ENCODE peak calls at places on chromosomes 1 and 21, in nine cellular contexts. One of them, this sample, is unnamed.
A peak's percentile ranks its signal among the peaks of the same experiment; 100 is the strongest.

GRCh38 chr1:112431038-112431437 is 35.0 kb downstream of the CTTNBP2NL start:
- DNase-seq in aorta: no peak
- DNase-seq in cardiac fibroblast: no peak
- DNase-seq in fibroblast of the aortic adventitia: no peak
- DNase-seq in NCI-H1436: no peak
- DNase-seq in heart left ventricle: no peak
- DNase-seq in nephron progenitor cell: no peak
- DNase-seq in NCI-H1694 treated with DMSO at 0.1 percent for 48 hours: no peak
- DNase-seq in stimulated activated CD4-positive, alpha-beta T cell treated with anti-CD3 and anti-CD28 coated beads, Interleukin-4, amount 100 ng/mL, for 24 hours: no peak
- DNase-seq in this sample: no peak

GRCh38 chr1:236292425-236292824 is 10.7 kb upstream of the ERO1B start:
- DNase-seq in heart left ventricle: no peak
- DNase-seq in cardiac fibroblast: no peak
- DNase-seq in fibroblast of the aortic adventitia: no peak
- DNase-seq in NCI-H1436: no peak
- DNase-seq in nephron progenitor cell: no peak
- DNase-seq in NCI-H1694 treated with DMSO at 0.1 percent for 48 hours: no peak
- DNase-seq in aorta: no peak
- DNase-seq in stimulated activated CD4-positive, alpha-beta T cell treated with anti-CD3 and anti-CD28 coated beads, Interleukin-4, amount 100 ng/mL, for 24 hours: no peak
- DNase-seq in this sample: no peak

GRCh38 chr1:156897078-156897825 is 3.7 kb downstream of the PEAR1 start:
- DNase-seq in aorta: no peak
- DNase-seq in heart left ventricle: no peak
- DNase-seq in NCI-H1694 treated with DMSO at 0.1 percent for 48 hours: no peak
- DNase-seq in nephron progenitor cell: no peak
- DNase-seq in cardiac fibroblast: peak; percentile 57
- DNase-seq in stimulated activated CD4-positive, alpha-beta T cell treated with anti-CD3 and anti-CD28 coated beads, Interleukin-4, amount 100 ng/mL, for 24 hours: no peak
- DNase-seq in NCI-H1436: no peak
- DNase-seq in fibroblast of the aortic adventitia: peak; percentile 71
- DNase-seq in this sample: no peak

GRCh38 chr1:83815348-83815747 is 183.6 kb downstream of the TTLL7 start:
- DNase-seq in fibroblast of the aortic adventitia: peak; percentile 57
- DNase-seq in aorta: no peak
- DNase-seq in NCI-H1436: no peak
- DNase-seq in heart left ventricle: no peak
- DNase-seq in cardiac fibroblast: peak; percentile 72
- DNase-seq in NCI-H1694 treated with DMSO at 0.1 percent for 48 hours: no peak
- DNase-seq in nephron progenitor cell: no peak
- DNase-seq in stimulated activated CD4-positive, alpha-beta T cell treated with anti-CD3 and anti-CD28 coated beads, Interleukin-4, amount 100 ng/mL, for 24 hours: no peak
- DNase-seq in this sample: no peak

GRCh38 chr1:93676424-93676823 is 5.2 kb downstream of the BCAR3 start:
- DNase-seq in stimulated activated CD4-positive, alpha-beta T cell treated with anti-CD3 and anti-CD28 coated beads, Interleukin-4, amount 100 ng/mL, for 24 hours: no peak
- DNase-seq in fibroblast of the aortic adventitia: peak; percentile 80
- DNase-seq in cardiac fibroblast: peak; percentile 84
- DNase-seq in NCI-H1694 treated with DMSO at 0.1 percent for 48 hours: no peak
- DNase-seq in aorta: no peak
- DNase-seq in nephron progenitor cell: no peak
- DNase-seq in NCI-H1436: no peak
- DNase-seq in heart left ventricle: peak; percentile 61
- DNase-seq in this sample: no peak

GRCh38 chr1:52927219-52928082 is at the start of gene SCP2:
- DNase-seq in cardiac fibroblast: peak; percentile 77
- DNase-seq in NCI-H1436: peak; percentile 70
- DNase-seq in heart left ventricle: peak; percentile 87
- DNase-seq in fibroblast of the aortic adventitia: peak; percentile 70
- DNase-seq in stimulated activated CD4-positive, alpha-beta T cell treated with anti-CD3 and anti-CD28 coated beads, Interleukin-4, amount 100 ng/mL, for 24 hours: peak; percentile 77
- DNase-seq in aorta: peak; percentile 88
- DNase-seq in nephron progenitor cell: peak; percentile 82
- DNase-seq in NCI-H1694 treated with DMSO at 0.1 percent for 48 hours: peak; percentile 44
- DNase-seq in this sample: peak; percentile 88

GRCh38 chr1:216458807-216459206 is 35.6 kb upstream of the USH2A start:
- DNase-seq in fibroblast of the aortic adventitia: peak; percentile 22
- DNase-seq in heart left ventricle: no peak
- DNase-seq in NCI-H1694 treated with DMSO at 0.1 percent for 48 hours: no peak
- DNase-seq in stimulated activated CD4-positive, alpha-beta T cell treated with anti-CD3 and anti-CD28 coated beads, Interleukin-4, amount 100 ng/mL, for 24 hours: no peak
- DNase-seq in NCI-H1436: no peak
- DNase-seq in aorta: no peak
- DNase-seq in cardiac fibroblast: peak; percentile 7
- DNase-seq in nephron progenitor cell: no peak
- DNase-seq in this sample: no peak

GRCh38 chr1:47186267-47187185 is 3.3 kb downstream of the PDZK1IP1 start:
- DNase-seq in NCI-H1436: no peak
- DNase-seq in stimulated activated CD4-positive, alpha-beta T cell treated with anti-CD3 and anti-CD28 coated beads, Interleukin-4, amount 100 ng/mL, for 24 hours: no peak
- DNase-seq in aorta: no peak
- DNase-seq in NCI-H1694 treated with DMSO at 0.1 percent for 48 hours: no peak
- DNase-seq in cardiac fibroblast: no peak
- DNase-seq in heart left ventricle: no peak
- DNase-seq in nephron progenitor cell: no peak
- DNase-seq in fibroblast of the aortic adventitia: no peak
- DNase-seq in this sample: no peak

GRCh38 chr1:246527402-246528088 is 20.5 kb upstream of the SMYD3 start:
- DNase-seq in fibroblast of the aortic adventitia: no peak
- DNase-seq in NCI-H1436: no peak
- DNase-seq in stimulated activated CD4-positive, alpha-beta T cell treated with anti-CD3 and anti-CD28 coated beads, Interleukin-4, amount 100 ng/mL, for 24 hours: no peak
- DNase-seq in nephron progenitor cell: no peak
- DNase-seq in NCI-H1694 treated with DMSO at 0.1 percent for 48 hours: no peak
- DNase-seq in heart left ventricle: no peak
- DNase-seq in aorta: no peak
- DNase-seq in cardiac fibroblast: peak; percentile 6
- DNase-seq in this sample: no peak

GRCh38 chr1:5661196-5662130 is 330.8 kb downstream of the NPHP4 start:
- DNase-seq in aorta: no peak
- DNase-seq in NCI-H1436: no peak
- DNase-seq in nephron progenitor cell: no peak
- DNase-seq in heart left ventricle: no peak
- DNase-seq in stimulated activated CD4-positive, alpha-beta T cell treated with anti-CD3 and anti-CD28 coated beads, Interleukin-4, amount 100 ng/mL, for 24 hours: no peak
- DNase-seq in cardiac fibroblast: no peak
- DNase-seq in NCI-H1694 treated with DMSO at 0.1 percent for 48 hours: no peak
- DNase-seq in fibroblast of the aortic adventitia: no peak
- DNase-seq in this sample: no peak

GRCh38 chr1:68010543-68010942 is 39.9 kb downstream of the DIRAS3 start:
- DNase-seq in NCI-H1436: no peak
- DNase-seq in stimulated activated CD4-positive, alpha-beta T cell treated with anti-CD3 and anti-CD28 coated beads, Interleukin-4, amount 100 ng/mL, for 24 hours: no peak
- DNase-seq in aorta: no peak
- DNase-seq in NCI-H1694 treated with DMSO at 0.1 percent for 48 hours: no peak
- DNase-seq in fibroblast of the aortic adventitia: peak; percentile 4
- DNase-seq in nephron progenitor cell: no peak
- DNase-seq in cardiac fibroblast: peak; percentile 26
- DNase-seq in heart left ventricle: no peak
- DNase-seq in this sample: no peak

GRCh38 chr1:149936992-149937705 is 470 bp upstream of the MTMR11 start:
- DNase-seq in NCI-H1694 treated with DMSO at 0.1 percent for 48 hours: no peak
- DNase-seq in heart left ventricle: no peak
- DNase-seq in fibroblast of the aortic adventitia: peak; percentile 53
- DNase-seq in nephron progenitor cell: no peak
- DNase-seq in cardiac fibroblast: peak; percentile 41
- DNase-seq in NCI-H1436: peak; percentile 14
- DNase-seq in stimulated activated CD4-positive, alpha-beta T cell treated with anti-CD3 and anti-CD28 coated beads, Interleukin-4, amount 100 ng/mL, for 24 hours: no peak
- DNase-seq in aorta: no peak
- DNase-seq in this sample: no peak

GRCh38 chr1:197912739-197913494 is 4.3 kb upstream of the LHX9 start:
- DNase-seq in cardiac fibroblast: no peak
- DNase-seq in fibroblast of the aortic adventitia: no peak
- DNase-seq in heart left ventricle: no peak
- DNase-seq in nephron progenitor cell: no peak
- DNase-seq in stimulated activated CD4-positive, alpha-beta T cell treated with anti-CD3 and anti-CD28 coated beads, Interleukin-4, amount 100 ng/mL, for 24 hours: no peak
- DNase-seq in aorta: no peak
- DNase-seq in NCI-H1436: no peak
- DNase-seq in NCI-H1694 treated with DMSO at 0.1 percent for 48 hours: no peak
- DNase-seq in this sample: no peak

GRCh38 chr21:43975469-43976098 is 36.5 kb upstream of the TRAPPC10 start:
- DNase-seq in NCI-H1436: peak; percentile 46
- DNase-seq in cardiac fibroblast: peak; percentile 76
- DNase-seq in stimulated activated CD4-positive, alpha-beta T cell treated with anti-CD3 and anti-CD28 coated beads, Interleukin-4, amount 100 ng/mL, for 24 hours: peak; percentile 85
- DNase-seq in NCI-H1694 treated with DMSO at 0.1 percent for 48 hours: peak; percentile 71
- DNase-seq in fibroblast of the aortic adventitia: peak; percentile 67
- DNase-seq in nephron progenitor cell: peak; percentile 85
- DNase-seq in aorta: peak; percentile 78
- DNase-seq in heart left ventricle: peak; percentile 62
- DNase-seq in this sample: peak; percentile 86

GRCh38 chr1:186492531-186493291 is 31.8 kb upstream of the PDC start:
- DNase-seq in aorta: no peak
- DNase-seq in heart left ventricle: no peak
- DNase-seq in cardiac fibroblast: peak; percentile 26
- DNase-seq in stimulated activated CD4-positive, alpha-beta T cell treated with anti-CD3 and anti-CD28 coated beads, Interleukin-4, amount 100 ng/mL, for 24 hours: no peak
- DNase-seq in NCI-H1694 treated with DMSO at 0.1 percent for 48 hours: no peak
- DNase-seq in NCI-H1436: no peak
- DNase-seq in nephron progenitor cell: no peak
- DNase-seq in fibroblast of the aortic adventitia: peak; percentile 59
- DNase-seq in this sample: no peak

GRCh38 chr21:45981641-45982255 is at the start of gene COL6A1:
- DNase-seq in stimulated activated CD4-positive, alpha-beta T cell treated with anti-CD3 and anti-CD28 coated beads, Interleukin-4, amount 100 ng/mL, for 24 hours: no peak
- DNase-seq in aorta: peak; percentile 79
- DNase-seq in NCI-H1694 treated with DMSO at 0.1 percent for 48 hours: no peak
- DNase-seq in cardiac fibroblast: no peak
- DNase-seq in heart left ventricle: peak; percentile 82
- DNase-seq in nephron progenitor cell: peak; percentile 77
- DNase-seq in fibroblast of the aortic adventitia: peak; percentile 71
- DNase-seq in NCI-H1436: peak; percentile 54
- DNase-seq in this sample: peak; percentile 70

GRCh38 chr1:210123924-210124589 is 108.5 kb upstream of the SERTAD4 start:
- DNase-seq in NCI-H1694 treated with DMSO at 0.1 percent for 48 hours: no peak
- DNase-seq in cardiac fibroblast: peak; percentile 26
- DNase-seq in fibroblast of the aortic adventitia: peak; percentile 82
- DNase-seq in nephron progenitor cell: no peak
- DNase-seq in stimulated activated CD4-positive, alpha-beta T cell treated with anti-CD3 and anti-CD28 coated beads, Interleukin-4, amount 100 ng/mL, for 24 hours: no peak
- DNase-seq in NCI-H1436: no peak
- DNase-seq in aorta: no peak
- DNase-seq in heart left ventricle: no peak
- DNase-seq in this sample: no peak

GRCh38 chr1:44630116-44630515 is 44.2 kb downstream of the TMEM53 start:
- DNase-seq in NCI-H1694 treated with DMSO at 0.1 percent for 48 hours: no peak
- DNase-seq in nephron progenitor cell: no peak
- DNase-seq in fibroblast of the aortic adventitia: peak; percentile 39
- DNase-seq in stimulated activated CD4-positive, alpha-beta T cell treated with anti-CD3 and anti-CD28 coated beads, Interleukin-4, amount 100 ng/mL, for 24 hours: no peak
- DNase-seq in aorta: no peak
- DNase-seq in NCI-H1436: no peak
- DNase-seq in cardiac fibroblast: peak; percentile 9
- DNase-seq in heart left ventricle: no peak
- DNase-seq in this sample: no peak

GRCh38 chr21:43925609-43926008 is 60.6 kb downstream of the AGPAT3 start:
- DNase-seq in nephron progenitor cell: no peak
- DNase-seq in aorta: no peak
- DNase-seq in stimulated activated CD4-positive, alpha-beta T cell treated with anti-CD3 and anti-CD28 coated beads, Interleukin-4, amount 100 ng/mL, for 24 hours: no peak
- DNase-seq in heart left ventricle: no peak
- DNase-seq in cardiac fibroblast: no peak
- DNase-seq in NCI-H1436: no peak
- DNase-seq in NCI-H1694 treated with DMSO at 0.1 percent for 48 hours: no peak
- DNase-seq in fibroblast of the aortic adventitia: no peak
- DNase-seq in this sample: peak; percentile 15

GRCh38 chr1:20449736-20450311 is 36.2 kb downstream of the CAMK2N1 start:
- DNase-seq in aorta: no peak
- DNase-seq in NCI-H1436: no peak
- DNase-seq in stimulated activated CD4-positive, alpha-beta T cell treated with anti-CD3 and anti-CD28 coated beads, Interleukin-4, amount 100 ng/mL, for 24 hours: no peak
- DNase-seq in fibroblast of the aortic adventitia: peak; percentile 78
- DNase-seq in heart left ventricle: no peak
- DNase-seq in cardiac fibroblast: no peak
- DNase-seq in nephron progenitor cell: no peak
- DNase-seq in NCI-H1694 treated with DMSO at 0.1 percent for 48 hours: no peak
- DNase-seq in this sample: no peak

GRCh38 chr1:5994713-5995621 is 2.7 kb upstream of the NPHP4 start:
- DNase-seq in cardiac fibroblast: no peak
- DNase-seq in stimulated activated CD4-positive, alpha-beta T cell treated with anti-CD3 and anti-CD28 coated beads, Interleukin-4, amount 100 ng/mL, for 24 hours: peak; percentile 57
- DNase-seq in aorta: peak; percentile 56
- DNase-seq in NCI-H1436: no peak
- DNase-seq in fibroblast of the aortic adventitia: no peak
- DNase-seq in nephron progenitor cell: no peak
- DNase-seq in heart left ventricle: no peak
- DNase-seq in NCI-H1694 treated with DMSO at 0.1 percent for 48 hours: no peak
- DNase-seq in this sample: peak; percentile 45

GRCh38 chr1:40399984-40400704 is 26.6 kb downstream of the SMAP2 start:
- DNase-seq in aorta: no peak
- DNase-seq in NCI-H1694 treated with DMSO at 0.1 percent for 48 hours: no peak
- DNase-seq in heart left ventricle: no peak
- DNase-seq in nephron progenitor cell: no peak
- DNase-seq in cardiac fibroblast: no peak
- DNase-seq in stimulated activated CD4-positive, alpha-beta T cell treated with anti-CD3 and anti-CD28 coated beads, Interleukin-4, amount 100 ng/mL, for 24 hours: no peak
- DNase-seq in fibroblast of the aortic adventitia: no peak
- DNase-seq in NCI-H1436: no peak
- DNase-seq in this sample: no peak

GRCh38 chr1:161119017-161119378 is 1.1 kb downstream of the NIT1 start:
- DNase-seq in aorta: no peak
- DNase-seq in heart left ventricle: peak; percentile 60
- DNase-seq in nephron progenitor cell: no peak
- DNase-seq in cardiac fibroblast: peak; percentile 52
- DNase-seq in stimulated activated CD4-positive, alpha-beta T cell treated with anti-CD3 and anti-CD28 coated beads, Interleukin-4, amount 100 ng/mL, for 24 hours: peak; percentile 33
- DNase-seq in NCI-H1694 treated with DMSO at 0.1 percent for 48 hours: no peak
- DNase-seq in fibroblast of the aortic adventitia: peak; percentile 34
- DNase-seq in NCI-H1436: no peak
- DNase-seq in this sample: no peak

GRCh38 chr21:45592208-45592619 is 50.0 kb upstream of the SLC19A1 start:
- DNase-seq in fibroblast of the aortic adventitia: peak; percentile 10
- DNase-seq in NCI-H1694 treated with DMSO at 0.1 percent for 48 hours: no peak
- DNase-seq in stimulated activated CD4-positive, alpha-beta T cell treated with anti-CD3 and anti-CD28 coated beads, Interleukin-4, amount 100 ng/mL, for 24 hours: peak; percentile 82
- DNase-seq in heart left ventricle: no peak
- DNase-seq in NCI-H1436: no peak
- DNase-seq in nephron progenitor cell: no peak
- DNase-seq in aorta: no peak
- DNase-seq in cardiac fibroblast: no peak
- DNase-seq in this sample: peak; percentile 44

GRCh38 chr1:942864-943533 is 16.1 kb downstream of the NOC2L start:
- DNase-seq in stimulated activated CD4-positive, alpha-beta T cell treated with anti-CD3 and anti-CD28 coated beads, Interleukin-4, amount 100 ng/mL, for 24 hours: no peak
- DNase-seq in heart left ventricle: peak; percentile 53
- DNase-seq in aorta: peak; percentile 76
- DNase-seq in NCI-H1694 treated with DMSO at 0.1 percent for 48 hours: no peak
- DNase-seq in NCI-H1436: no peak
- DNase-seq in fibroblast of the aortic adventitia: peak; percentile 58
- DNase-seq in nephron progenitor cell: no peak
- DNase-seq in cardiac fibroblast: peak; percentile 70
- DNase-seq in this sample: no peak

GRCh38 chr1:25774921-25775774 is 24.8 kb upstream of the SELENON start:
- DNase-seq in fibroblast of the aortic adventitia: no peak
- DNase-seq in NCI-H1694 treated with DMSO at 0.1 percent for 48 hours: peak; percentile 65
- DNase-seq in NCI-H1436: peak; percentile 65
- DNase-seq in cardiac fibroblast: no peak
- DNase-seq in heart left ventricle: no peak
- DNase-seq in aorta: no peak
- DNase-seq in nephron progenitor cell: no peak
- DNase-seq in stimulated activated CD4-positive, alpha-beta T cell treated with anti-CD3 and anti-CD28 coated beads, Interleukin-4, amount 100 ng/mL, for 24 hours: peak; percentile 85
- DNase-seq in this sample: no peak

GRCh38 chr1:21534674-21535378 is 25.6 kb downstream of the ALPL start:
- DNase-seq in fibroblast of the aortic adventitia: peak; percentile 63
- DNase-seq in aorta: no peak
- DNase-seq in NCI-H1694 treated with DMSO at 0.1 percent for 48 hours: peak; percentile 62
- DNase-seq in heart left ventricle: peak; percentile 27
- DNase-seq in nephron progenitor cell: peak; percentile 41
- DNase-seq in NCI-H1436: peak; percentile 29
- DNase-seq in stimulated activated CD4-positive, alpha-beta T cell treated with anti-CD3 and anti-CD28 coated beads, Interleukin-4, amount 100 ng/mL, for 24 hours: peak; percentile 11
- DNase-seq in cardiac fibroblast: peak; percentile 79
- DNase-seq in this sample: no peak

This sample was measured in lower lobe of right lung.